ENCODE peak calls at places on chromosomes 13 and 19, in ten cellular contexts. O, B, U, E, I, N, T, R, P and L are unnamed samples.

GRCh38 chr19:46503848-46504453 is 8.3 kb upstream of the PNMA8B start:
- DNase-seq in I (no peak), P (no peak), T (no peak), U (no peak), B (no peak), R (no peak), O (no peak), N (no peak), E (no peak), L (no peak)

GRCh38 chr13:32029684-32030083 is 1.9 kb upstream of the FRY start:
- DNase-seq in I (no peak), E (no peak), B (no peak), N (no peak), O (no peak), T (no peak), R (no peak), U (no peak), P (no peak), L (no peak)

GRCh38 chr19:19528721-19529490 is at the start of gene YJEFN3:
- DNase-seq in T (no peak), O (peak; percentile 85), B (no peak), P (no peak), U (no peak), E (no peak), N (no peak), I (no peak), R (peak; percentile 19), L (no peak)

GRCh38 chr13:43405457-43405856 is 381.3 kb downstream of the ENOX1 start:
- DNase-seq in T (no peak), P (no peak), B (no peak), I (peak; percentile 43), E (no peak), U (peak; percentile 34), O (no peak), R (peak; percentile 74), N (peak; percentile 63), L (peak; percentile 35)

GRCh38 chr19:14113762-14114414 is 3.7 kb downstream of the PRKACA start:
- DNase-seq in E (no peak), T (no peak), B (peak; percentile 97), O (no peak), P (no peak), I (no peak), N (no peak), R (no peak), U (no peak), L (no peak)

GRCh38 chr19:53172892-53173291 is 14.0 kb upstream of the ZNF347 start:
- DNase-seq in O (no peak), E (no peak), T (no peak), P (no peak), U (no peak), I (peak; percentile 39), N (no peak), B (no peak), R (peak; percentile 48), L (no peak)

GRCh38 chr19:19459707-19460251 is 54.3 kb downstream of the GATAD2A start:
- DNase-seq in E (peak; percentile 61), T (peak; percentile 89), P (peak; percentile 73), U (no peak), O (no peak), B (no peak), N (peak; percentile 71), R (peak; percentile 87), I (peak; percentile 58), L (no peak)

GRCh38 chr19:11848594-11849263 is at the start of gene ZNF439:
- DNase-seq in P (peak; percentile 7), T (peak; percentile 97), O (peak; percentile 93), R (peak; percentile 71), B (peak; percentile 89), E (peak; percentile 94), U (peak; percentile 7), I (peak; percentile 72), N (peak; percentile 72), L (peak; percentile 3)

GRCh38 chr19:28359819-28360414 is 853.0 kb downstream of the UQCRFS1 start:
- DNase-seq in E (no peak), P (no peak), T (no peak), I (no peak), B (no peak), O (no peak), N (no peak), U (no peak), R (no peak), L (no peak)

GRCh38 chr13:52838433-52839107 is 9.9 kb downstream of the PCDH8 start:
- DNase-seq in U (no peak), R (no peak), B (no peak), E (no peak), O (no peak), I (no peak), N (no peak), T (no peak), P (no peak), L (no peak)

GRCh38 chr13:87234981-87235380 is 436.2 kb upstream of the SLITRK5 start:
- DNase-seq in N (peak; percentile 0), E (no peak), B (no peak), T (no peak), I (peak; percentile 76), O (no peak), U (no peak), P (no peak), R (peak; percentile 64), L (peak; percentile 98)

GRCh38 chr13:44425815-44426078 is 52.1 kb downstream of the SERP2 start:
- DNase-seq in O (no peak), B (no peak), P (no peak), I (no peak), N (no peak), R (no peak), E (no peak), U (no peak), T (peak; percentile 8), L (no peak)

DNA sequence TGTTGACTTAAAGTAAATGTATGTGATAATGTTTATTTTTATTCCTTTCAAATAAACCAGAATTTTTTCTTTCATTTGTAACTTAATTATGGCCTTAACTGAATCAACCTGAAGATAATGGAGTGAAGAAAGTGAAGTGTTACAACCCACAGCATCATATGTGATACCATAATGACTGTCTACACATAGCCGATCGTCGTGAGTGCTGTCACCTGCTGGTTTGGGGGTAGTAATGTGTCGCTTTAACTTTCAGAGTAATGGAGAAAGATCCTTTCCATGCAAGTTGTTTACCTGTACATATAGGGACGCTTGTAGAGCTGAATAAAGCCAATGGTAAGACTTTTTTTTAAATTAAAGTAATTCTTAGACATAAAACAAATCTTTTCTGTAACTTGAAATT is 9.9 kb downstream of the CDC16 start:
- DNase-seq in N (no peak), T (no peak), E (no peak), B (no peak), P (no peak), R (no peak), U (no peak), I (no peak), O (no peak), L (no peak)
- TF ChIP-seq CTCF in N (no peak), T (no peak), E (no peak), B (no peak), P (no peak), R (no peak), U (no peak), I (no peak), O (no peak), L (no peak)

DNA sequence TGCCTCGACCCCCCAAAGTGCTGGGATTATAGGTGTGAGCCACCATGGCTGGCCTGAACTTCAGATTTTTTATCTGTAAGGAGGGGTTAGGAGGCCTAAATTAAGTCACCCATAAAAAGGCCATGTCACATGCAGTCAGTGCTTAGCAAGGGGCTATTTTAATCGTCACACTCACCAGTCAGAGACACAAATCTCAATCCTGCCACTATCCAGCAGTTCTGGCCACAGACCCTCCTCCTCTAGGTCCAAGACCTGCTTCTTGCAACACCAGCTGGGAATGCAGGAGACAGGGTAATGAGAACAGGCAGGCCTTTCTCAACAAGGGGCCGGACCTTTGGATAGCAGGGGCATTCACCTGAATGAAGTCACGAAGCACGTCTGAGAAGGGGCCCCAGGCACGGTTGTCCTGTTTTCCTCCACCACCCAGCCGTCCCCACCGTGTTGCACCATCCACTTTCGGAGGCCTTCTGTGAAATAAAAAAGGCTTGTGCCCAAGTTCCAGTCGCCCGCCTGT is 1.4 kb downstream of the FBXO27 start:
- DNase-seq in E (no peak), N (no peak), I (no peak), P (no peak), R (no peak), O (no peak), U (no peak), B (no peak), T (no peak), L (no peak)
- H3K4me3 ChIP-seq in E (peak overlapping the region; percentile 56), N (peak overlapping the region; percentile 74), I (no peak overlapping the region), P (peak overlapping the region; percentile 53), R (no peak overlapping the region), O (no peak overlapping the region), U (peak overlapping the region; percentile 59), B (peak overlapping the region; percentile 69), T (no peak overlapping the region), L (peak overlapping the region; percentile 53)

DNA sequence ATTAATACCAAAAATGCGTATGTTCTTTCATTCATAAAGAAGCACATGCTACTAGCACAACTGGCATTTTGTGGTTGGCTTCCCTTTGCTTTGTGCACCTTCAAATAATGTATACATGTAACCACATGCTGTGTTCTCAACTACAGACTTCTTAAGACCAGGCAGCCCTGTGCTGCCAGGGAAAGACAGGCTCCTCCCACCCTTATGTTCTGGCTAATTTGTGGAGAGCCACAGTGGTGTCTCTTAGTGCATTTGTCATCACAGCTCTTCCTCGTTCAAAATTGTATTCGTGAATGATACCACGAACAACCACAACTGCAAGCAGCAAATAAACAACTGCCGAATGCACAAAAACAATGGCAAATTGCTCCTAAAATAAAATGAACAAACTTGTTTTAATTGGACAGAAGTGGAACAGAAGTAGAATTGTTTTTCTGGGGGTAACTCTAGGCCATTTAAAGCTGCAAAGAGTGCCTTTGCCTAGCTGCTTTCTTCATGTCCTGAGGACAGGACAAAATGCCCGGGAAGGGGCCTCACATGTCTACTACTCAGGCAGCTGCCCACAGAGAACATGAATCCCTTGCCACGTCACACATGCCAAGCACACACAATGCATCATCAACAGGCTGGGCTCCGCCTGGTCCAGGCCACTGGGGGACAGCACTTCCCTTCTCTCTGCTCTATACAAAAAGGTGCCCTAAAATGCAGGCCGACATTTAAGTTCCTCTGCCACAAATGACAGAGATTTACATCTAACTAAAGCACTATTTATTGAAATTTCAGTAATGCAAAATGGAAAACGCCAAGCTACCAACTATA is 21.7 kb downstream of the IRS2 start:
- DNase-seq in N (no peak), T (no peak), O (no peak), U (no peak), B (peak; percentile 65), P (no peak), R (peak; percentile 21), E (no peak), I (no peak), L (no peak)
- TF ChIP-seq CTCF in N (peak; percentile 17), T (no peak), O (no peak), U (peak; percentile 19), B (peak; percentile 20), P (no peak), R (peak; percentile 23), E (no peak), I (peak; percentile 23), L (peak; percentile 20)

DNA sequence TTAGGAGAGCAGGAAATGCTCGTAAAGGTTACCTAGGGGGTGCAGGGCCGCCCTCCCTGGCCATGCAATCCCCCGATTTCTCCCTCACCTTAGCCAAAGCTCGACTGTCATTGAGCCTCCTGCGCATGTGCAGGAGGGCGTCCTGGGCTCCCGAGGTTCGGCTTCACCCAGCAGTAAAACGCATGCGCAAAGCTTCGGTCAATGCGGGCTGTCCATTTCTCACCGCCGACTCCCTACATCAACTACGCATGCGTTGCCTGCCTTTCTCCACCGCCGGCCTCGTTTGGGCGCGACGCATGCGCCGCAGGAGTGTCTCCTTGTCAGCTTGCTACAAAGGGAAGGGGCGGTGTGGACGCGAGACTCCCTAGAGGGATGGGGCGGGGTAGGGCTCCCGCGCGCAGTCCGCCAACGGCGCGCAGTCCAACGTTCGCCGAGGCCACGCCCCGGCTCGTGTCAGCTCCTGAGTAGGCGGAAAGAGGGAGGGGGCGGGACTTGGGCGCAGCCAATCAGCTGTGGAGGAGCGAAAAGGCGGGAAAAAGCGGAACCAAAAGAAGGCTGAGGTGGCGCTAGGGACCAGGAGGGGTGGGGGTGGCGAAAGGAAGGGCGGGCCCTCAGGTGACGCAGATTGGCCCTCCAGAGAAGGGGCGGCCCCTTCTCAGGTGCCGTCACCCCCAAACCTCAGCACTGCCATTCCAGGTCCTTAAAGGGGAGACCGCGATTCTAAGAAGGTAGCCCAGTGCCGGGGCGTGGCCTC is at the start of the genes SYNGR4 and TMEM143:
- DNase-seq in T (peak; percentile 99), E (peak; percentile 99), N (peak; percentile 99), R (peak; percentile 99), P (peak; percentile 100), O (peak; percentile 99), U (peak; percentile 96), B (peak; percentile 100), I (peak; percentile 99), L (peak; percentile 98)
- H3K4me3 ChIP-seq in T (peak within 1 kb of the TSS; percentile 47), E (peak within 1 kb of the TSS; percentile 63), N (peak within 1 kb of the TSS; percentile 88), R (peak within 1 kb of the TSS; percentile 42), P (peak within 1 kb of the TSS; percentile 35), O (peak within 1 kb of the TSS; percentile 53), U (peak within 1 kb of the TSS; percentile 81), B (peak within 1 kb of the TSS; percentile 80), I (peak within 1 kb of the TSS; percentile 81), L (peak within 1 kb of the TSS; percentile 61)